ENCODE peak calls at places on chromosome 18, in nine cellular contexts. One of them, this sample, is unnamed. For H3K27me3, the result is how much of the 10 kb centered on the place peaks cover.

GRCh38 chr18:78492813-78493371 is 486.7 kb upstream of the SALL3 start:
- DNase-seq in endothelial cell of umbilical vein: no peak
- DNase-seq in naive thymus-derived CD4-positive, alpha-beta T cell: no peak
- DNase-seq in K562: no peak
- DNase-seq in Peyer's patch: no peak
- DNase-seq in aorta: peak
- DNase-seq in IMR-90: no peak
- DNase-seq in HCT116: no peak
- DNase-seq in brain microvascular endothelial cell: no peak
- DNase-seq in this sample: no peak

GRCh38 chr18:3885209-3885792 is 435.3 kb downstream of the TGIF1 start:
- DNase-seq in aorta: no peak
- DNase-seq in Peyer's patch: no peak
- DNase-seq in naive thymus-derived CD4-positive, alpha-beta T cell: no peak
- DNase-seq in HCT116: peak
- DNase-seq in K562: peak
- DNase-seq in IMR-90: no peak
- DNase-seq in endothelial cell of umbilical vein: no peak
- DNase-seq in brain microvascular endothelial cell: peak
- DNase-seq in this sample: no peak

GRCh38 chr18:62767321-62767720 is 52.0 kb downstream of the PHLPP1 start:
- DNase-seq in HCT116: no peak
- DNase-seq in naive thymus-derived CD4-positive, alpha-beta T cell: no peak
- DNase-seq in endothelial cell of umbilical vein: no peak
- DNase-seq in K562: no peak
- DNase-seq in Peyer's patch: no peak
- DNase-seq in aorta: no peak
- DNase-seq in brain microvascular endothelial cell: peak
- DNase-seq in IMR-90: no peak
- DNase-seq in this sample: no peak

GRCh38 chr18:76262956-76263955 is 231.8 kb downstream of the ZNF516 start:
- DNase-seq in Peyer's patch: no peak
- DNase-seq in brain microvascular endothelial cell: no peak
- DNase-seq in K562: no peak
- DNase-seq in HCT116: no peak
- DNase-seq in IMR-90: no peak
- DNase-seq in endothelial cell of umbilical vein: no peak
- DNase-seq in aorta: no peak
- DNase-seq in naive thymus-derived CD4-positive, alpha-beta T cell: no peak
- DNase-seq in this sample: peak

GRCh38 chr18:23586249-23587196 is at the start of gene NPC1:
- DNase-seq in endothelial cell of umbilical vein: peak
- DNase-seq in aorta: peak
- DNase-seq in HCT116: peak
- DNase-seq in naive thymus-derived CD4-positive, alpha-beta T cell: peak
- DNase-seq in IMR-90: peak
- DNase-seq in brain microvascular endothelial cell: peak
- DNase-seq in Peyer's patch: peak
- DNase-seq in K562: peak
- DNase-seq in this sample: peak

GRCh38 chr18:55115606-55116005 is 156.3 kb upstream of the CCDC68 start:
- DNase-seq in K562: no peak
- DNase-seq in HCT116: no peak
- DNase-seq in IMR-90: peak
- DNase-seq in Peyer's patch: no peak
- DNase-seq in endothelial cell of umbilical vein: no peak
- DNase-seq in aorta: no peak
- DNase-seq in naive thymus-derived CD4-positive, alpha-beta T cell: no peak
- DNase-seq in brain microvascular endothelial cell: no peak
- DNase-seq in this sample: no peak

GRCh38 chr18:70047931-70048603 is 100.4 kb upstream of the CD226 start:
- DNase-seq in naive thymus-derived CD4-positive, alpha-beta T cell: no peak
- DNase-seq in brain microvascular endothelial cell: no peak
- DNase-seq in K562: no peak
- DNase-seq in Peyer's patch: no peak
- DNase-seq in aorta: no peak
- DNase-seq in IMR-90: peak
- DNase-seq in HCT116: no peak
- DNase-seq in endothelial cell of umbilical vein: peak
- DNase-seq in this sample: no peak

GRCh38 chr18:30957086-30957485 is 85.5 kb downstream of the DSC3 start:
- DNase-seq in IMR-90: no peak
- DNase-seq in brain microvascular endothelial cell: no peak
- DNase-seq in endothelial cell of umbilical vein: no peak
- DNase-seq in K562: no peak
- DNase-seq in naive thymus-derived CD4-positive, alpha-beta T cell: no peak
- DNase-seq in aorta: no peak
- DNase-seq in Peyer's patch: no peak
- DNase-seq in HCT116: no peak
- DNase-seq in this sample: no peak

GRCh38 chr18:13223341-13224148 is 5.0 kb downstream of the LDLRAD4 start:
- DNase-seq in brain microvascular endothelial cell: no peak
- DNase-seq in Peyer's patch: peak
- DNase-seq in IMR-90: no peak
- DNase-seq in K562: no peak
- DNase-seq in naive thymus-derived CD4-positive, alpha-beta T cell: no peak
- DNase-seq in HCT116: no peak
- DNase-seq in aorta: no peak
- DNase-seq in endothelial cell of umbilical vein: no peak
- DNase-seq in this sample: peak

GRCh38 chr18:13220326-13220991 is 1.9 kb downstream of the LDLRAD4 start:
- DNase-seq in aorta: peak
- DNase-seq in brain microvascular endothelial cell: no peak
- DNase-seq in naive thymus-derived CD4-positive, alpha-beta T cell: no peak
- DNase-seq in K562: no peak
- DNase-seq in IMR-90: no peak
- DNase-seq in Peyer's patch: peak
- DNase-seq in endothelial cell of umbilical vein: no peak
- DNase-seq in HCT116: no peak
- DNase-seq in this sample: no peak

GRCh38 chr18:13225261-13225660 is 6.7 kb downstream of the LDLRAD4 start:
- DNase-seq in IMR-90: no peak
- DNase-seq in HCT116: no peak
- DNase-seq in naive thymus-derived CD4-positive, alpha-beta T cell: no peak
- DNase-seq in brain microvascular endothelial cell: no peak
- DNase-seq in aorta: no peak
- DNase-seq in K562: no peak
- DNase-seq in endothelial cell of umbilical vein: no peak
- DNase-seq in Peyer's patch: no peak
- DNase-seq in this sample: no peak

GRCh38 chr18:13221821-13222220 is 3.3 kb downstream of the LDLRAD4 start:
- DNase-seq in aorta: peak
- DNase-seq in K562: no peak
- DNase-seq in Peyer's patch: peak
- DNase-seq in naive thymus-derived CD4-positive, alpha-beta T cell: no peak
- DNase-seq in brain microvascular endothelial cell: no peak
- DNase-seq in HCT116: no peak
- DNase-seq in endothelial cell of umbilical vein: no peak
- DNase-seq in IMR-90: no peak
- DNase-seq in this sample: peak

DNA sequence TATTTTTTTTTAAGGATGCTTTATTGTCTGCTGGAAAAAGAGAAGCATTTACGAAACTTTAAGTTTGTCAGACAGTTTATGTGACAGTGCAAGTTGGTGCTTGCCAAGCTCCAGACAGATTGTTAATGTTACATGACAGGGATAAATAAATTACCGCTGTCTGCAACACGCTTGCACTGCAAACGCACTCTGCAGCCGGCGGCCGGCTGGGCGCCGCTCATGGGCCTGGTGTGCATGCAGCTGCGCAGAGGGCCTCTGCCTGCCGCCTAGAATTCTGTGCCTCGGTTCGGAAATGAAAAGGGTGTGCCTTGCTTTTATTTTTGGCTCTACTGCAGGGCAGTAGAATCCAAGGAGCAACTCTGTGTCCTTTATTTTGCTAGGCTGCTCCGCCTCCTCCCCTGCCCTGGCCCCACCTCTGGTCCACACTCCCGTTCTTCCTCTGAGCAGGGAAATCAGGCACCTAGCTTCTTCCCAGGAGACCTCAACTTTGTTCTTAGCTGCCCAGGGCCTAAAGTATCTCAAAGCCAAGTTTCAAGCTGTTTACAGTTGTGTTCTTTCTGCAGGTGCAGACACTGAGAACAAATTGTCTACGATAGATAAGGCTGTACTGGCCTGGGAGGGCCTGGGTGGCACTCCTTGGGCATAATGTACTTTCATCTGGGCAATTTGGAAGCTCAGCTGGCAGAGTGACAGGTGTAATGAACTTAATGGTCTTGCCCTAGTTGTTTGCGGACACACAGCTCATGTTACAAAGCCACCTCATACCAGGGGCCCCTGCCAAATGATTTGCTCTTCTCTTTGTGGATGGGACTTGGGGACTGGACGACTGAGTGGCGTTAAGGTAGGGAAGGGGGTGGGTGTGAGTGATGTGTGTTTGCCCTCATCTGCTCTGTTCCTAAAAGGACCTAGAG is 4.1 kb downstream of the LDLRAD4 start:
- DNase-seq in endothelial cell of umbilical vein: no peak
- DNase-seq in HCT116: no peak
- DNase-seq in naive thymus-derived CD4-positive, alpha-beta T cell: no peak
- DNase-seq in aorta: peak
- DNase-seq in Peyer's patch: peak
- DNase-seq in K562: no peak
- DNase-seq in brain microvascular endothelial cell: no peak
- DNase-seq in IMR-90: peak
- DNase-seq in this sample: peak
- H3K27me3 ChIP-seq in endothelial cell of umbilical vein: half or more
- H3K27me3 ChIP-seq in HCT116: under half
- H3K27me3 ChIP-seq in naive thymus-derived CD4-positive, alpha-beta T cell: under half
- H3K27me3 ChIP-seq in aorta: under half
- H3K27me3 ChIP-seq in Peyer's patch: under half
- H3K27me3 ChIP-seq in K562: under half
- H3K27me3 ChIP-seq in brain microvascular endothelial cell: under half
- H3K27me3 ChIP-seq in IMR-90: under half
- H3K27me3 ChIP-seq in this sample: under half

GRCh38 chr18:59878644-59879043 is 21.2 kb upstream of the PMAIP1 start:
- DNase-seq in K562: no peak
- DNase-seq in endothelial cell of umbilical vein: no peak
- DNase-seq in naive thymus-derived CD4-positive, alpha-beta T cell: no peak
- DNase-seq in HCT116: no peak
- DNase-seq in Peyer's patch: no peak
- DNase-seq in aorta: no peak
- DNase-seq in IMR-90: peak
- DNase-seq in brain microvascular endothelial cell: no peak
- DNase-seq in this sample: no peak

GRCh38 chr18:59881728-59882685 is 17.8 kb upstream of the PMAIP1 start:
- DNase-seq in brain microvascular endothelial cell: peak
- DNase-seq in HCT116: no peak
- DNase-seq in aorta: no peak
- DNase-seq in endothelial cell of umbilical vein: peak
- DNase-seq in naive thymus-derived CD4-positive, alpha-beta T cell: no peak
- DNase-seq in Peyer's patch: peak
- DNase-seq in K562: no peak
- DNase-seq in IMR-90: peak
- DNase-seq in this sample: no peak

GRCh38 chr18:59885579-59886163 is 14.1 kb upstream of the PMAIP1 start:
- DNase-seq in naive thymus-derived CD4-positive, alpha-beta T cell: no peak
- DNase-seq in endothelial cell of umbilical vein: peak
- DNase-seq in Peyer's patch: no peak
- DNase-seq in brain microvascular endothelial cell: peak
- DNase-seq in HCT116: no peak
- DNase-seq in K562: no peak
- DNase-seq in IMR-90: peak
- DNase-seq in aorta: no peak
- DNase-seq in this sample: no peak

DNA sequence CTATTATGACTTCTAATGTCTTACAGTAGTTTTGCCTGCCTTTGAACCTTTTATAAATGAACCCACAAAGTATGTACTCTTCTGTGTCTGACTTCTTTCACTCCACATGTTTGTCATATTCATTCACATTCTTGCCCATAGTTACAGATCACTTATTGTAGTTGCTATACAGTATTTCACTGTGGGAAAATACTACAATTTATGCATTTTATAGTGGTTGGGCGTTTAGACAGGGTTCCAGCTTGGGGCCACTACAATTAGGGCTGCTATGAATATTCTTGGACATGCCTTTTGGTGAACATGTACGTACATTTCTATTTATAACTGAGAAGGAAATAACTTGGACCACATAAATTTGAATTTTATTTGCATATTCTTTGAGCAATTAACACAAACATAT is 15.5 kb upstream of the PMAIP1 start:
- DNase-seq in Peyer's patch: no peak
- DNase-seq in endothelial cell of umbilical vein: no peak
- DNase-seq in IMR-90: no peak
- DNase-seq in naive thymus-derived CD4-positive, alpha-beta T cell: no peak
- DNase-seq in aorta: no peak
- DNase-seq in K562: no peak
- DNase-seq in brain microvascular endothelial cell: no peak
- DNase-seq in HCT116: no peak
- DNase-seq in this sample: no peak
- H3K27me3 ChIP-seq in Peyer's patch: under half
- H3K27me3 ChIP-seq in endothelial cell of umbilical vein: under half
- H3K27me3 ChIP-seq in IMR-90: under half
- H3K27me3 ChIP-seq in naive thymus-derived CD4-positive, alpha-beta T cell: under half
- H3K27me3 ChIP-seq in aorta: under half
- H3K27me3 ChIP-seq in K562: under half
- H3K27me3 ChIP-seq in brain microvascular endothelial cell: under half
- H3K27me3 ChIP-seq in HCT116: under half
- H3K27me3 ChIP-seq in this sample: under half

DNA sequence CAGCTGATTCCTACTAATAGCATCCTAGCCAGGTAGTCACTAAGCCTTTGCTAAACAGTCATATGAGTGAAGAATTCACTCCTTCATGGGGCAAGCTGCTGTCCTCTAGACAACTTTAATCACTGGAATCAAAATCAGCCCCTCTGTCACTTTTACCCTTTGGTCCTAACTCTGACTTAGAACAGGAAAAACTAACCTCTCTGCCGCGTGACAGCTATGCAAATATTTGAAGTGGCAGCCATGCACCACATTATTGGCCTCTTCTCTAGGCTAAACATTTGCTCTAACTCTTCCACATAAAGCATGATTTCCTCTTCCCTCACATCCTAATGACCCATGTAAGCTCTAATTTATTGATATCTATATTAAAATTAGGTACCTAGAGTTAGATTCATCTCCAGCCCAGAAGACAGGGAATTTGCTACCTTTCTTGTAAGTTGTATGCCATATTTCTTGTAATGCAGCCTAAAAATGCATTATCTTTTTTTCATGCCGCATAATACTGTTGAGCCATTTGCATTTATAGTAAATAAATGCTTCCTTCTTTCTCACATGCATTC is 12.8 kb upstream of the ONECUT2 start:
- DNase-seq in IMR-90: no peak
- DNase-seq in K562: no peak
- DNase-seq in brain microvascular endothelial cell: no peak
- DNase-seq in endothelial cell of umbilical vein: no peak
- DNase-seq in naive thymus-derived CD4-positive, alpha-beta T cell: no peak
- DNase-seq in HCT116: no peak
- DNase-seq in Peyer's patch: no peak
- DNase-seq in aorta: no peak
- DNase-seq in this sample: no peak
- H3K27me3 ChIP-seq in IMR-90: under half
- H3K27me3 ChIP-seq in K562: under half
- H3K27me3 ChIP-seq in brain microvascular endothelial cell: under half
- H3K27me3 ChIP-seq in endothelial cell of umbilical vein: under half
- H3K27me3 ChIP-seq in naive thymus-derived CD4-positive, alpha-beta T cell: under half
- H3K27me3 ChIP-seq in HCT116: under half
- H3K27me3 ChIP-seq in Peyer's patch: under half
- H3K27me3 ChIP-seq in aorta: under half
- H3K27me3 ChIP-seq in this sample: under half

DNA sequence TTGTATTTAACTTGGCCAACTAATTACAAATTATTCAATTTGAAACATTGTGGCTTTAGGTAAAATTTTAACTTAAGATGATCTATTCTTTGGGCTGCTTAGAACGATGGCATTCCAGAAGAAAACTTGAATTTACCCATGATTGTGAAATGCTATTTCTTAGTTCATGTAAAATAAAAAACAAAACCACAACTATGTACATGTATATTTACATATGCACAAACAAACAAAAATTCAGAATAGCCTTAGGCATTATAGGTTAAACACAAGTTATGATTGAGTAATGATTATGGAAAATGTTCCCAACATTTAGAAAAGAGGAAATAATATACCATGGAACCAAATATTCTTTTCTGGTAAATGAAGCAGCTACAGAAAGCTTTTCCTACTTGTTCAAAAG is 3.5 kb upstream of the SMCHD1 start:
- DNase-seq in IMR-90: no peak
- DNase-seq in Peyer's patch: no peak
- DNase-seq in HCT116: no peak
- DNase-seq in aorta: no peak
- DNase-seq in brain microvascular endothelial cell: no peak
- DNase-seq in K562: no peak
- DNase-seq in endothelial cell of umbilical vein: no peak
- DNase-seq in naive thymus-derived CD4-positive, alpha-beta T cell: no peak
- DNase-seq in this sample: no peak
- H3K27me3 ChIP-seq in IMR-90: under half
- H3K27me3 ChIP-seq in Peyer's patch: under half
- H3K27me3 ChIP-seq in HCT116: under half
- H3K27me3 ChIP-seq in aorta: under half
- H3K27me3 ChIP-seq in brain microvascular endothelial cell: under half
- H3K27me3 ChIP-seq in K562: under half
- H3K27me3 ChIP-seq in endothelial cell of umbilical vein: under half
- H3K27me3 ChIP-seq in naive thymus-derived CD4-positive, alpha-beta T cell: under half
- H3K27me3 ChIP-seq in this sample: under half